ENCODE peak calls at places on chromosomes 2 and 18, in six cellular contexts. A is neural crest cell, E is nephron progenitor cell, L is PC-3, F is colonic mucosa, N is endodermal cell. J is an unnamed sample.

GRCh38 chr2:132521321-132521720 is 104.7 kb downstream of the GPR39 start:
- DNase-seq in L (no peak), N (no peak), F (no peak), E (no peak), A (no peak), J (no peak)

GRCh38 chr2:12787891-12788783 is 71.4 kb downstream of the TRIB2 start:
- DNase-seq in A (no peak), L (peak), E (no peak), N (no peak), F (no peak), J (no peak)

GRCh38 chr2:190267302-190267701 is 52.3 kb downstream of the HIBCH start:
- DNase-seq in F (no peak), L (peak), A (no peak), N (no peak), E (no peak), J (no peak)

GRCh38 chr2:174561283-174562275 is 36.0 kb downstream of the WIPF1 start:
- DNase-seq in A (no peak), F (no peak), N (no peak), L (no peak), E (no peak), J (no peak)

GRCh38 chr2:25938345-25938744 is 44.0 kb downstream of the KIF3C start:
- DNase-seq in A (no peak), N (no peak), F (no peak), E (no peak), L (no peak), J (no peak)

GRCh38 chr18:57803119-57803969 is at the start of gene ATP8B1:
- DNase-seq in E (peak), L (peak), A (peak), F (peak), N (peak), J (peak)

GRCh38 chr2:62198237-62198633 is 2.3 kb downstream of the B3GNT2 start:
- DNase-seq in N (no peak), E (no peak), F (no peak), L (no peak), A (no peak), J (no peak)

GRCh38 chr18:49304746-49305145 is 155.7 kb downstream of the DYM start:
- DNase-seq in N (no peak), F (no peak), L (no peak), E (no peak), A (no peak), J (no peak)

GRCh38 chr2:29047083-29047840 is 27.1 kb downstream of the PCARE start:
- DNase-seq in F (no peak), L (no peak), A (no peak), E (no peak), N (no peak), J (no peak)

GRCh38 chr2:584863-585823 is 92.1 kb downstream of the TMEM18 start:
- DNase-seq in N (peak), L (peak), E (no peak), F (no peak), A (no peak), J (peak)

GRCh38 chr18:63199743-63200241 is 119.8 kb downstream of the BCL2 start:
- DNase-seq in L (no peak), F (no peak), E (no peak), N (no peak), A (no peak), J (no peak)

GRCh38 chr2:25979006-25979405 is 3.3 kb downstream of the KIF3C start:
- DNase-seq in E (no peak), F (no peak), A (no peak), N (no peak), L (peak), J (no peak)

GRCh38 chr2:70620020-70620419 is 66.4 kb upstream of the TGFA start:
- DNase-seq in F (no peak), A (no peak), L (no peak), E (no peak), N (peak), J (no peak)

GRCh38 chr2:37324536-37324785 is 172 bp downstream of the PRKD3 start:
- DNase-seq in A (no peak), F (no peak), L (no peak), N (no peak), E (no peak), J (no peak)

GRCh38 chr18:293557-293956 is 25.7 kb upstream of the THOC1 start:
- DNase-seq in N (no peak), A (no peak), L (no peak), E (no peak), F (no peak), J (no peak)

GRCh38 chr2:98832172-98832571 is 101.2 kb upstream of the MGAT4A start:
- DNase-seq in A (no peak), L (no peak), N (no peak), F (no peak), E (no peak), J (no peak)

GRCh38 chr2:191678437-191679110 is 638 bp downstream of the NABP1 start:
- DNase-seq in E (peak), N (peak), F (peak), L (peak), A (peak), J (peak)

GRCh38 chr2:214450118-214450894 is 39.5 kb downstream of the VWC2L start:
- DNase-seq in E (no peak), N (peak), L (peak), F (no peak), A (no peak), J (no peak)

GRCh38 chr2:96618599-96619283 is 19.4 kb downstream of the KANSL3 start:
- DNase-seq in L (no peak), F (no peak), E (no peak), A (no peak), N (no peak), J (no peak)

GRCh38 chr2:165440367-165440766 is 29.1 kb upstream of the CSRNP3 start:
- DNase-seq in F (no peak), E (peak), N (no peak), A (no peak), L (no peak), J (no peak)

GRCh38 chr2:208373460-208374089 is 33.0 kb upstream of the PTH2R start:
- DNase-seq in L (peak), A (peak), N (peak), E (peak), F (no peak), J (peak)

GRCh38 chr2:74947703-74948102 is 10.7 kb upstream of the POLE4 start:
- DNase-seq in L (no peak), N (peak), A (no peak), E (no peak), F (no peak), J (no peak)

GRCh38 chr2:74554821-74555531 is 456 bp downstream of the DOK1 start:
- DNase-seq in N (peak), L (no peak), E (peak), A (peak), F (peak), J (peak)

GRCh38 chr2:148527488-148528340 is 116.8 kb upstream of the EPC2 start:
- DNase-seq in N (no peak), F (no peak), L (peak), E (no peak), A (no peak), J (no peak)

GRCh38 chr2:74005786-74006185 is 21.1 kb downstream of the TET3 start:
- DNase-seq in E (no peak), L (no peak), A (no peak), N (no peak), F (no peak), J (no peak)

GRCh38 chr2:215607790-215608189 is 171.9 kb upstream of the FN1 start:
- DNase-seq in N (no peak), A (no peak), E (no peak), L (no peak), F (no peak), J (no peak)

GRCh38 chr2:140416577-140416976 is 1636.4 kb upstream of the NXPH2 start:
- DNase-seq in E (no peak), A (no peak), F (no peak), L (no peak), N (no peak), J (no peak)

GRCh38 chr2:55555977-55556376 is 36.5 kb downstream of the CFAP36 start:
- DNase-seq in N (no peak), F (no peak), E (no peak), A (no peak), L (peak), J (no peak)

GRCh38 chr2:189393440-189394111 is 47.7 kb upstream of the WDR75 start:
- DNase-seq in N (no peak), A (no peak), F (no peak), L (peak), E (no peak), J (no peak)

GRCh38 chr2:120134263-120134662 is 88.9 kb downstream of the TMEM185B start:
- DNase-seq in A (no peak), L (peak), N (peak), E (no peak), F (no peak), J (no peak)

GRCh38 chr18:62754026-62754425 is 38.7 kb downstream of the PHLPP1 start:
- DNase-seq in N (no peak), F (no peak), E (no peak), L (no peak), A (no peak), J (no peak)

GRCh38 chr2:99860720-99861375 is 281.5 kb downstream of the AFF3 start:
- DNase-seq in E (no peak), N (no peak), L (no peak), F (no peak), A (no peak), J (no peak)

GRCh38 chr2:56011624-56012023 is 88.0 kb upstream of the EFEMP1 start:
- DNase-seq in F (no peak), N (no peak), L (no peak), A (no peak), E (no peak), J (no peak)

GRCh38 chr2:241064008-241064801 is 37.9 kb downstream of the MTERF4 start:
- DNase-seq in N (peak), F (peak), E (no peak), L (peak), A (no peak), J (no peak)

GRCh38 chr2:11559786-11560155 is 25.9 kb downstream of the GREB1 start:
- DNase-seq in N (peak), E (no peak), F (no peak), A (no peak), L (no peak), J (no peak)

DNA sequence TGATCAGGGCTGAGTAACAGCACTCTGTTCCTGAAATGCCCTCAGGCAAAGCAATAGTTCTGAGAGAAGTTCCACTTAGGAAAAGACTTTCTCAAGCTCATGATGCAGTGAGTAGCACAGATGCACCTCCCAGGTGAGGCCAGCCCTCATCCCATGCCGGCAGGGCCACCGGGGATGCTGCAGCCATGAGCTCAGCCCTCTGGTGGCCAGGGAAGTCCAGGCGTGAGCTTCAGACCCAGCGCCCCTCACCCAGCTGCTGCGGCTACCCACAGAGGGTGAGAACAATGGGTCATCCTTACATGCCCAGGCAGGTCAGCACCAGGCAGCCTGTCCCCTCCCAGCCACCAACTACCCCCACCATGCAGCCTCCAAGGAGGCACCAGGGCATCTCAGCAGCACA is 50.7 kb downstream of the TTC32 start:
- DNase-seq in F (no peak), N (peak), A (no peak), L (peak), E (no peak), J (no peak)
- TF ChIP-seq CTCF in F (no peak), N (peak), A (peak), L (peak), E (no peak), J (no peak)

GRCh38 chr18:76453057-76453561 is 41.9 kb downstream of the ZNF516 start:
- DNase-seq in L (no peak), A (no peak), N (peak), E (no peak), F (no peak), J (no peak)
- TF ChIP-seq CTCF in L (no peak), A (no peak), N (no peak), E (no peak), F (no peak), J (no peak)

GRCh38 chr2:161019311-161019710 is 140.9 kb upstream of the TANK start:
- DNase-seq in E (no peak), N (no peak), L (no peak), A (no peak), F (no peak), J (no peak)

GRCh38 chr2:161017780-161018440 is 142.3 kb upstream of the TANK start:
- DNase-seq in L (no peak), F (no peak), A (no peak), N (no peak), E (no peak), J (no peak)

DNA sequence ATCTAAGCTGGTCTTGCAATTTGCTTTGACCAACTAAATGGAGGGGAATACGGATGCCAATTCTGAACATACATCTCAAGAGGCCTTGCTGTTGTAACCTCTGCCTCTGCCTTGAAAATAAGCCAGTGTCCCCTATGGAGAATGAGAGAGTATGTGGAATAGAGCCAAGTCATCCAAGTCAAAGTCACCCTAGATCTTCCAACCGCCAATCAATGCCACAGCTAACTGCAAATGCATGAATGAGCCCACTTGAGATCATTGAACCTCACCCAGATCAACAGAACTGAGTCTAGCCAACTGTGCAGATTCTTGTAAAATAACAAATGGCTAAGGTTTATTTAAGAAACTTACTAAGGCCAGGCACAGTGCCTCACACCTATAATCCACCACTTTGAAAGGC is 139.8 kb upstream of the TANK start:
- DNase-seq in A (no peak), L (no peak), E (no peak), N (no peak), F (no peak), J (no peak)
- TF ChIP-seq CTCF in A (no peak), L (no peak), E (no peak), N (no peak), F (no peak), J (no peak)

DNA sequence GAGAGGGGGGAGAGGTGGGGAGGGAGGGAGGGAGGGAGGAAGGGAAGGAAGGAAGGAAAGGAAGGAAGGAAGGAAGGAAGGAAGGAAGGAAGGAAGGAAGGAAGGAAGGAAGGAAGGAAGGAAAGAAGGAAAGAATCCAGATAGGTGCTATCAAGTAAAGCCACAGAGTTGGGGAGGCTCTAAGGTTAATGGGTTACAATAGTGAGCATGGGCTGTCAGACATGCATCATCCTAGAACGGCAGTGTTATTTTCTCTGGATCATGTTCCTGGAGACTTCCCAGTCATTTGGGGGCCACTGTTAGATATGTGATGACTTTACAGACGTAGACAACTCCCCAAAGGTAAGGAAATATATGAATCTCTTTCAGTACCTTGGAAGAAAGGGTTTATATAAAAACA is 31.1 kb downstream of the CDK15 start:
- DNase-seq in N (no peak), L (no peak), F (no peak), E (no peak), A (no peak), J (no peak)
- TF ChIP-seq CTCF in N (no peak), L (no peak), F (no peak), E (no peak), A (no peak), J (no peak)

GRCh38 chr2:143574069-143574468 is 444.9 kb downstream of the ARHGAP15 start:
- DNase-seq in N (no peak), F (no peak), L (no peak), A (no peak), E (no peak), J (no peak)
- TF ChIP-seq CTCF in N (peak), F (no peak), L (peak), A (peak), E (no peak), J (no peak)

DNA sequence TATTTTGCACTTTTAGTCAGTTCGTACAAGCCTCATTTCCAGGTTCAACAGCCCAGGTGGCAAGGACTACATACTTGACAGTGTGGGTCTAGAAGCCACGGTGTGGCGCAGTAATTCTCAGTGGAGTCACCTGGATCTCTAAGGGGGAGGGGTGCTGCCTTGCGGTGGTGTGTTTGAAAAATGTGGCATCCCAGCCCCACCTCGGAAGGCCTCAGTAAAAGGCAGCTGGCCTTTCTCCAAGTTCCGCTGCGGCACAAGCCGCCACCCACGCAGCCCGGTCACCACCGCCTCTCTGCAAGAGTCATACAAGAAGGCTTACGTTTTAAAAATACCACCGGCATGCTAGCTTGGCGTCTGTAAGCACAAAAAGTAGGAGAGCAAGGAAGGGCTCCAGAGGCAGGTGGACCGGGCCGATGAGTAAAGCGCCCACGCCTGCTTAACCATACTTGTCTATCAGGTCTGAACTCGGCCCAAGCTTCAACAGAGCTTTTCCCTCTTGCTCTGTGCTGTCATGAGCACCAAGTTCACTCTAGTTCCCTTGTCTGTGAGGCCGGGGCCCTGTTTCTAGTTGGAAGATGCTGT is 49.5 kb downstream of the SPRED2 start:
- DNase-seq in F (peak), L (peak), E (peak), N (peak), A (no peak), J (peak)
- TF ChIP-seq CTCF in F (peak), L (peak), E (no peak), N (no peak), A (no peak), J (peak)

J was measured in GM10248.